ENCODE peak calls at places on chromosomes 16 and 17, in nine cellular contexts. X is esophagus muscularis mucosa, P is transverse colon, J is vagina, D is Peyer's patch, U is endothelial cell of umbilical vein, H is A549, S is testis, E is IMR-90. C is an unnamed sample.

GRCh38 chr17:75557852-75558665 is 29.5 kb upstream of the MYO15B start:
- DNase-seq in S (no peak), P (no peak), H (no peak), D (no peak), E (no peak), U (no peak), X (no peak), J (no peak), C (peak; percentile 54)

GRCh38 chr16:71524566-71525553 is 1.4 kb upstream of the CHST4 start:
- DNase-seq in H (no peak), J (no peak), D (no peak), P (no peak), U (no peak), E (no peak), X (no peak), S (no peak), C (no peak)

GRCh38 chr16:54712866-54713265 is 217.8 kb upstream of the IRX5 start:
- DNase-seq in S (no peak), U (no peak), D (no peak), E (no peak), H (no peak), P (no peak), J (no peak), X (peak; percentile 64), C (no peak)

GRCh38 chr17:29138184-29138955 is 41.8 kb downstream of the MYO18A start:
- DNase-seq in U (no peak), E (peak; percentile 68), D (peak; percentile 47), H (no peak), X (no peak), S (no peak), P (no peak), J (no peak), C (no peak)

GRCh38 chr16:27602103-27602502 is 52.2 kb downstream of the KATNIP start:
- DNase-seq in X (no peak), D (no peak), P (no peak), J (no peak), H (no peak), S (no peak), U (no peak), E (no peak), C (no peak)

GRCh38 chr17:67245694-67246397 is 850 bp upstream of the HELZ start:
- DNase-seq in X (no peak), H (peak; percentile 17), S (peak; percentile 26), P (peak; percentile 62), J (peak; percentile 31), D (no peak), U (peak; percentile 12), E (no peak), C (peak; percentile 44)

GRCh38 chr17:38361700-38362465 is 10.2 kb downstream of the SOCS7 start:
- DNase-seq in S (no peak), D (no peak), P (no peak), E (no peak), J (no peak), H (no peak), U (no peak), X (no peak), C (no peak)

GRCh38 chr17:13031718-13032350 is 14.0 kb upstream of the ELAC2 start:
- DNase-seq in E (peak; percentile 47), P (peak; percentile 36), J (no peak), U (peak; percentile 18), D (peak; percentile 39), H (peak; percentile 71), S (peak; percentile 74), X (no peak), C (peak; percentile 64)

GRCh38 chr17:36939059-36939943 is 2.0 kb downstream of the LHX1 start:
- DNase-seq in X (no peak), S (no peak), H (no peak), P (no peak), E (no peak), D (no peak), U (no peak), J (no peak), C (no peak)

GRCh38 chr16:46673320-46674013 is 15.5 kb downstream of the VPS35 start:
- DNase-seq in P (peak; percentile 29), X (no peak), D (peak; percentile 46), H (peak; percentile 78), U (peak; percentile 62), J (no peak), E (peak; percentile 69), S (peak; percentile 77), C (peak; percentile 31)

GRCh38 chr17:5468075-5468473 is 708 bp downstream of the DHX33 start:
- DNase-seq in U (no peak), S (peak; percentile 21), H (no peak), X (no peak), D (no peak), P (no peak), E (no peak), J (no peak), C (no peak)

GRCh38 chr16:74951206-74951605 is 33.7 kb downstream of the WDR59 start:
- DNase-seq in J (no peak), H (no peak), E (no peak), D (no peak), S (no peak), U (no peak), P (no peak), X (no peak), C (no peak)

DNA sequence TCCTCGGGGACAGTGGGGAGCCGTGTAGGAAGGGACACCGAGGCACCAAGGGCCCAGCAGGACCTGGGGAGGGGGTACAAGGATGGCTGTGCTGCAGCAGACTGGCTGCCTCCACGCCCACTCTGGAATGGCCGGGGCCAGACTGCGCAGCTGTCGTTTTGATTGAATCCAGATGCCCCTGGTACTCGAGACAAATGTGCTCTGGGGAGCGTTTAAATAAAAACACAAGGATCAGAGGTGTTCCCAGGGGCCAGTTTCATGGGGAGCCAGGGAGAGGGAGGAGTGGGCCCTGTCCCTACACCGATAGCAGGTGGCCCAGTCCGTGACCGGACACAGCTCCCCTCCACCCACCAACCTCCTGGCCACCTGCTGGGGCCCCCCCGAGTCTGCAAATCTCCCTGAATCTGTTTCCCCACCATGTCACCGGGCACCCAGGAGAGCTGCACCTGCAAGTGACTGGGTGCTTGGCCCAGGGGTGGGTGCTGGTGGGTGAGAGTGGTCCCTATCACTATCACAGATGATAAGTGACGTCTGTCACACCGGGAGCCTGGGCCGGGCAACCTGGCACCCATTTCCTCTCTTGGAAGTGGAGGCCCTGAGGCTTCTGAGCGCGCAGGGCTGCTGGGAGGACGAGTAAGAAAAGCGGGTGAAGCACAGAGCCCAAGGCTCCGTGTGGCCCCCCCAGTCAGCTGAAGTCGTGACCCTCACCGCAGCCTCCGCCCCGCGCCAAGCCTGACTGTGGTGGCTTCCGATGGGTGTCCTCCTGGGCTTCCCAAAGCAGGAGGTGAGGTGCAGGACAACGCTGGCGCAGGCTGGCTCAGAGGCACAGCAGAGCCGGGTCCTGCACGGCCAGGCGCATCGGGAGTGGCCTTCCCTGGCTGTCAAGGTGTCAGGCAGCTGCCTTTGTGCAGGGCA is 21.2 kb upstream of the ACSF3 start:
- DNase-seq in E (no peak), J (no peak), U (no peak), D (no peak), H (no peak), S (no peak), X (no peak), P (no peak), C (no peak)
- H3K4me3 ChIP-seq in E (no peak overlapping the region), J (no peak overlapping the region), U (no peak overlapping the region), D (no peak overlapping the region), H (no peak overlapping the region), S (no peak overlapping the region), X (no peak overlapping the region), P (no peak overlapping the region), C (no peak overlapping the region)

DNA sequence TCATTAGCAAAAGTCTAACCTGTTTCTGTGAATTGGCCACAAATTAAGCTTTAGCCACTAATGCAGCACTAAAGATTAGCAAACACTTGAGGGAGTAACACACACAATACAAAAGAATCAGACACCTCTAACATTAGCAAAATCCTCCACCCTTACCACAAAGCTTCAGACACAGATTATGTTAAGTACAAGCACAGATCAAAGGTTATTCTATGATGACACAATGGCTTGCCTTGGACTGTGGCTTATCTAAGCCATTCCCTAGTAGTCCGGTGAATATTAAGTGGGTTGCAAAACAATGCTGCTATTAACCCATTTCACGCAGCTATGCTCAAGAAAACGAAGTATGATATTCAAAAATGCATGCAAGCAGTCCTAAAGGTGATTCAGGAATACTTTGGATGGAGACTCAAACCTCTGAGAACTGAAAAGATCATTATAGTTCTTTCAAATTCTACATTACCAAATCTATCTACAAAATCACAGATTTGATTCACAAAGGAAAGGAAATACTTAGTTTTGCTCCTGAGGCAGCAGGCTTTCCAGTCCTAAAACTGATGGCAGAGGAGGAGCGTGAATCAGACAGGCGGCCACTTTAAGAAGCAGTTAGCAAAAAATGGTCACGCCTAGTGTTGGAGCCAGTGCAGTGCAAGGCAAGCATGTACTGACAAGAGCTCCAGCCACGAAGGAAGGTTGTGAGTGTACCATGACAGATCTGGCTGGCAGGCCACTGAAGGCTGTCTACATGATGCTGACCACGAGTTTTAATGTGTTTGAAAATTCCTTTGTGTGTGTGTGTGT is 67.2 kb downstream of the PARN start:
- DNase-seq in P (peak; percentile 41), X (no peak), J (no peak), H (peak; percentile 73), U (no peak), E (peak; percentile 26), S (no peak), D (no peak), C (peak; percentile 49)
- TF ChIP-seq POLR2A in P (no peak), X (no peak), J (no peak), H (no peak), U (no peak), E (no peak), S (no peak), D (no peak), C (no peak)

DNA sequence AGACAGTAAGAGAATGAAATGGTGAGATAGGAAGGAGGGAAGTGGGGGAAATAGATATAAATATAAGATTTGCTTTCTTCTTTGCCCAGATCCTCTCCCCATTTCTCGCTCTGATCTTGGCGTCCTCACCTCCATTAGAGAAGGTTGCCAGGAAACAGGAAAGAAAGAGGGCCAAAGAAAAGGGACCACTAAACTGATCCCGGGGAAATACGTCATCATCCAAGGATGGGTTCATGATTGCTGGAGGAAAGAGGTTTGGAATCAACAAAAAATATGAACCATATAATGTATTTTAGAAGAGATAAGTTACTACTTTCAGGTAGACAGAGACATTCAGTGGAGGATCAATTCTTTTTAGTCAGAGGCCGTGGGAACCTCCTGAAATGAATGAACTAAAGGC is 536.0 kb downstream of the HAPSTR1 start:
- DNase-seq in P (no peak), S (no peak), X (no peak), J (no peak), U (no peak), E (no peak), D (no peak), H (no peak), C (no peak)
- H3K4me1 ChIP-seq in P (no peaks in the 10 kb centered on the region), S (no peaks in the 10 kb centered on the region), X (no peaks in the 10 kb centered on the region), J (no peaks in the 10 kb centered on the region), U (no peaks in the 10 kb centered on the region), E (no peaks in the 10 kb centered on the region), D (no peaks in the 10 kb centered on the region), H (no peaks in the 10 kb centered on the region), C (peaks cover 28% of the 10 kb centered on the region)

DNA sequence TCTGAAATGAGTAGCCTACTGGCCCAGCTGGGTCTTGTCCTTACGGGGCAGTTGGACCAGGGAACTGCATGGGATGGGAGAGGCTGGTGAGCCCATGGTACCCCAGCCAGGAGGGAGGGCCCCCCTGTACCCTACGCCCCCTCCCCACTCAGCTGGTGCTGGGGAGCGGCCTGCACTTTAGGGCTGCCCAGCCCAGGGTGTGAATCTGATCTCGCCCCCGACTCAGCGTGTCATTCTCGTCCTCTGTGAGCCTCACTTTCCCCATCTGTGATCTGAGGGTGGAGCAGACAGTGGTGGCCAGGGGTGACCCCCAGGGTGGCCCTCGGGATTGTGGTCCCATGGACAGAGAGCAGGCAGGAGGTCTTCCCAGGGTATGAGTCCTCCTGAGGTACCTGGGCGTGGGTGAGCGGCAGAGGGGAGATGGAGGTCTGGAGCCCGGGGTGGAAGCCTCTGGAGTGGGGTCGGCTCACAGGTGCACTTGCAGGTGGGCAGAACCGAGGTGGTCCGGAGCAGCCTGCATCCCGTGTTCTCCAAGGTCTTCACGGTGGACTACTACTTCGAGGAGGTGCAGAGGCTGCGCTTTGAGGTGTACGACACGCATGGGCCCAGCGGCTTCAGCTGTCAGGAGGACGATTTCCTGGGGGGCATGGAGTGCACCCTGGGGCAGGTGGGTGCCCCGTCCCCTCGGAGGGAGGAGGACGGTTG is 1.6 kb downstream of the CPNE7 start:
- DNase-seq in X (no peak), S (no peak), D (no peak), P (no peak), E (no peak), J (no peak), H (no peak), U (no peak), C (no peak)
- H3K4me3 ChIP-seq in X (no peak overlapping the region), S (no peak overlapping the region), D (no peak overlapping the region), P (no peak overlapping the region), E (no peak overlapping the region), J (no peak overlapping the region), H (peak overlapping the region; percentile 73), U (no peak overlapping the region), C (no peak overlapping the region)